ENCODE peak calls at places on chromosomes 1 and 21, in five cellular contexts. V is central memory CD4-positive, alpha-beta T cell; L is fibroblast of mammary gland; I is H54; C is G401. Y is an unnamed sample.

GRCh38 chr1:112538883-112539282 is 30.1 kb downstream of the WNT2B start:
- DNase-seq in V (no peak), L (no peak), I (no peak), C (no peak), Y (no peak)

GRCh38 chr1:64183380-64183984 is 19.9 kb upstream of the UBE2U start:
- DNase-seq in V (no peak), L (peak), I (no peak), C (no peak), Y (no peak)

GRCh38 chr1:222813866-222814535 is 838 bp upstream of the DISP1 start:
- DNase-seq in V (no peak), L (peak), I (no peak), C (no peak), Y (no peak)

GRCh38 chr1:231958448-231958847 is 331.9 kb downstream of the DISC1 start:
- DNase-seq in V (no peak), L (no peak), I (no peak), C (no peak), Y (no peak)

GRCh38 chr21:15309721-15310120 is 244.9 kb upstream of the NRIP1 start:
- DNase-seq in V (no peak), L (peak), I (no peak), C (no peak), Y (no peak)

GRCh38 chr1:240350910-240351331 is 259.2 kb downstream of the FMN2 start:
- DNase-seq in V (no peak), L (peak), I (peak), C (no peak), Y (no peak)

GRCh38 chr1:118987431-118988185 is 535 bp downstream of the TBX15 start:
- DNase-seq in V (no peak), L (no peak), I (peak), C (no peak), Y (no peak)

GRCh38 chr21:31326478-31327247 is 17.4 kb downstream of the TIAM1 start:
- DNase-seq in V (peak), L (peak), I (no peak), C (no peak), Y (peak)

GRCh38 chr1:201226859-201227488 is 36.4 kb downstream of the IGFN1 start:
- DNase-seq in V (no peak), L (no peak), I (no peak), C (no peak), Y (no peak)

GRCh38 chr21:15210235-15210678 is 145.5 kb upstream of the NRIP1 start:
- DNase-seq in V (no peak), L (peak), I (peak), C (no peak), Y (peak)